ENCODE peak calls at places on chromosome 5, in four cellular contexts. S is Panc1, T is prostate gland, C is SK-N-SH. H is an unnamed sample.

GRCh38 chr5:129410488-129410887 is 49.6 kb upstream of the ADAMTS19 start:
- DNase-seq in S (no peak), T (no peak), C (no peak), H (no peak)

GRCh38 chr5:77367733-77368132 is 124.4 kb downstream of the WDR41 start:
- DNase-seq in S (no peak), T (no peak), C (no peak), H (no peak)

GRCh38 chr5:548256-548655 is 24.0 kb upstream of the SLC9A3 start:
- DNase-seq in S (no peak), T (no peak), C (no peak), H (peak; percentile 21)

GRCh38 chr5:171806976-171807823 is 21.6 kb downstream of the SMIM23 start:
- DNase-seq in S (no peak), T (no peak), C (no peak), H (no peak)

GRCh38 chr5:124580925-124581821 is 165.3 kb downstream of the ZNF608 start:
- DNase-seq in S (no peak), T (peak; percentile 36), C (peak; percentile 34), H (no peak)

GRCh38 chr5:125695994-125696679 is 727.1 kb upstream of the GRAMD2B start:
- DNase-seq in S (no peak), T (no peak), C (peak; percentile 31), H (no peak)

GRCh38 chr5:174355208-174355612 is 309.7 kb downstream of the NSG2 start:
- DNase-seq in S (no peak), T (no peak), C (no peak), H (peak; percentile 16)

GRCh38 chr5:155530046-155530445 is 516.5 kb downstream of the KIF4B start:
- DNase-seq in S (no peak), T (no peak), C (peak; percentile 21), H (no peak)

GRCh38 chr5:176851380-176851779 is 41.0 kb downstream of the UNC5A start:
- DNase-seq in S (no peak), T (no peak), C (no peak), H (no peak)

GRCh38 chr5:59956130-59956773 is 62.7 kb upstream of the PDE4D start:
- DNase-seq in S (no peak), T (no peak), C (no peak), H (no peak)

GRCh38 chr5:122101636-122102285 is 23.7 kb upstream of the LOX start:
- DNase-seq in S (no peak), T (peak; percentile 18), C (peak; percentile 23), H (no peak)

GRCh38 chr5:151739939-151740335 is 18.5 kb downstream of the ATOX1 start:
- DNase-seq in S (no peak), T (no peak), C (peak; percentile 55), H (no peak)

DNA sequence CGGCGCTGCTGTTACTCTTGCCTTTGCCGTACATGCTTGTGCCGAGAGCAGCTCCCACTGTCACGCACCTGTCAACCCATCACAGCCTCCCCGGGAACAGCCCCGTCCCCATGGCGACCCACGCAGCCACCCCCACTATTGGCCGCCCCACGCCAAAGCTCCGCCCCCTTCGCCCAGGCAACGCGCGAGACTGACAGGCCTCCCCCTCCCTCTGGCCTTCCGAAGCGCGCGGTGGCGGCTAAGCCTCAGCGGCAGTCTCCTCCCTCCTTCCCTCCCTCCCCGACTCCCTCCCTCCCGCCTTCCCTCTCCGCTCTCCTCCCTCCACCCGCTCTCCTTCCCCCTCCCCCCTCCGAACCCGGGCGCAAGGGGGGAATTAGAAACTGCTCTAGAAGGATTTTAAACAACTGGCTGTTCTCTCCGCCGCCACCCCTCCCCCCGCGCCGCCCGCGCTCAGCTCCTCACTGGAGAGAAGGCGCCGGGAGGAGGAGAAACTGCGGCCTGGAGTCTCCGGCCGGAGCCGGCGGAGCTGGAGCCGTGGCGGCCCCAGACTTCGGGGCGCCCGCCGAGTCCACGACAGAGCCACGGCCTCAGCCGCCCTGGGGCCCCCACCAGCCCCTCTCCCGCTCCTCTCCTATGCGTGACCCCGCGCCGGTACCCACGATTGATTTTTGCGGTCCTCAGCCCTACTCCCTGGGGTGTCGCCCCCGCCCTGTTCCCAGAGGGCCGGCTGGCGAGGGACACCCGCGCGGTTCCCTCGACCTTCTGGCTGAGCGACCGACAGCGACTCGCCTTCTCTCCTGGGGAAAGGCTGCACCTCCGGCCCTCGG is at the start of gene SSBP2:
- DNase-seq in S (peak; percentile 91), T (peak; percentile 98), C (peak; percentile 97), H (peak; percentile 95)
- TF ChIP-seq CTCF in S (no peak), T (peak; percentile 12), C (no peak), H (no peak)

DNA sequence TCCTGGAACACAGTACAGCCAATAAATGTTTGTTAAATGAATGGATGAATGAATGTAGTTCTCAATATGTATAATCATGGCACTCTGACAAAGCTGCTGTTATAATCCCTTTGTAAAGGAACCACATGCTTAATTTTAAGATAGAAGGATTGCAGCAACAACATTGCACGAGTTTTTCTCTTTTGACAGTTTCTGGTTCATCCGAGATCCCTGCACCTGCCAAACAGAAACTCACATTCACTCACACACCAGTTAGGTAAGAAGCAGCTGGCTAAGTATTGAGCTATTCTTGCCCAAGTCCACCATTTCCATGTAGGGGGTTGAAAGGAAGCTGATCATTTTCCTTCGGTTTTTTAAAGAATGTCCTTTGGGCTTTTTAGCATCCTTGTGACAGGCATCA is 133.7 kb upstream of the MAP1B start:
- DNase-seq in S (no peak), T (no peak), C (no peak), H (no peak)
- TF ChIP-seq POLR2AphosphoS5 in S (no peak), T (no peak), C (no peak), H (no peak)

DNA sequence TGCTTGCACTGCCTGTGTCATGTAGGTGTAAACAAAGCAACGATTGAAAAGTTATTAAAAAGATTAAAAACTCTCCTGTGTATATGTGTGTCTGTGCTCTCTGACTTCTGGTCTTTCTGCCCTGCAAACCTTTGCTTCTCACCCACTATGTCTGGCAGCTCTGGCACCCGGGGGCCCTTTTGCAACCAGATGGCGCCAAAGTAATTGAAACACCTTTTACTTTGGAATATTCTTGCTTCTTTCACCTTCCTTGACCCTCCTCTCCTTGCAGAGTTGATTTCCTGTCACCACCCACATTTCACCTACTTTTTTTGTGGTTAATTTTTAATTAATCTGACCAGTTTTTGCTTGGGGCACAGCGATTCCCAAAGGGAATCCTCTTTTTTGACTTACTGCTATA is 275.5 kb downstream of the ARHGEF28 start:
- DNase-seq in S (no peak), T (no peak), C (no peak), H (no peak)
- TF ChIP-seq CTCF in S (peak; percentile 44), T (peak; percentile 12), C (peak; percentile 24), H (no peak)

DNA sequence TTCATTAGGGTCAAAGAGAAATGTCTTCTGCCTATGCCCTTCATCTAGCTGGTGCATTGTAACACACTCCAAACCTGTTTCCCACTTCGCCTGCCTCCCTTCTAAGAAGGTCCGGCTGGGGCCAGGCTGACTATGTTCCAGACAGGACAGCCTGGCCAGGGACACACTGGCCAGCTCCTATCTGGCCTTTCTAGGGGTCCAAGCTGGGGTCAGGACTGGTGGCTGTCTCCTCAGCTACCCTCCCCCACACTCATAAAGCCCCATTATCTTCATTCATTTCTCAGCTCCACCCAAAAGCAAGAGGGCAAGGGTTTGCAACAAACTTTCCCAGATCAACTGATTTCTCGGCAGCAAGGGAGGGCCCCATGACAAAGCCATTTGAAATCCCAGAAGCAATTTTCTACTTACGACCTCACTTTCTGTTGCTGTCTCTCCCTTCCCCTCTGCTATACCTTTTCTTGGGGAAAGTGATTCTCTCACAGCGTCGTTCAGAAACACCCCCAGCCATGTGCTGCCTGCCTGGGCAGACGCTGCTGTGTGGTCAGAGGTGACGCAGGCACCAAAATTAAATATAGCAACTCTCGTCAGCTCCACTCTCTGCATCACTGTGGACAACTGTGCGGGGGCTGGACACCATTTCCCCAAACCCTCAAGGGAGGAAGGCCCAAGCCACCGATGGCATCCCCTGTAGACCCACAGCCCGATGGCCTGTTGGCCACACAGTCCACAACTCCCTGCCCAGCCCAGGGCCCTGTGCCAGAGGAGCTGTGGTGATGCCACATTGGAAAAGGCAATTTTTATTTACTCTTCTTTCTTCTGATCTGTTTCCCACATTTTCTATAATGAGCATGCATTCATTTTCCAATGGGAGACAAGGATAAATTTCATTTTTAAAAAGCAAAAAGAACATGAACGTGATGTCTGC is 6.1 kb downstream of the IL13 start:
- DNase-seq in S (no peak), T (no peak), C (no peak), H (no peak)
- TF ChIP-seq POLR2AphosphoS5 in S (no peak), T (no peak), C (no peak), H (no peak)

GRCh38 chr5:95620030-95620869 is at the start of gene GPR150:
- DNase-seq in S (no peak), T (no peak), C (peak; percentile 87), H (peak; percentile 28)
- TF ChIP-seq CTCF in S (peak; percentile 41), T (no peak), C (no peak), H (no peak)

GRCh38 chr5:160938532-160938931 is 86.5 kb upstream of the ATP10B start:
- DNase-seq in S (no peak), T (no peak), C (no peak), H (peak; percentile 87)
- TF ChIP-seq POLR2AphosphoS5 in S (no peak), T (no peak), C (no peak), H (peak; percentile 73)

GRCh38 chr5:136594416-136594815 is 229.1 kb upstream of the TRPC7 start:
- DNase-seq in S (no peak), T (no peak), C (no peak), H (no peak)

GRCh38 chr5:136600306-136600705 is 235.0 kb upstream of the TRPC7 start:
- DNase-seq in S (no peak), T (no peak), C (no peak), H (no peak)

GRCh38 chr5:136598901-136599300 is 233.6 kb upstream of the TRPC7 start:
- DNase-seq in S (no peak), T (no peak), C (no peak), H (no peak)
- TF ChIP-seq CTCF in S (no peak), T (no peak), C (no peak), H (no peak)

GRCh38 chr5:134664448-134664847 is 15.9 kb downstream of the SEC24A start:
- DNase-seq in S (no peak), T (no peak), C (no peak), H (no peak)
- TF ChIP-seq POLR2AphosphoS5 in S (no peak), T (no peak), C (no peak), H (no peak)

H was measured in HL-60.